ENCODE peak calls at places on chromosome 4, in five cellular contexts. U is effector memory CD8-positive, alpha-beta T cell; W is stimulated activated CD4-positive, alpha-beta T cell treated with anti-CD3 and anti-CD28 coated beads, Interleukin-4, amount 100 ng/mL, for 24 hours; R is astrocyte; E is IMR-90. M is an unnamed sample.

GRCh38 chr4:73777612-73778011 is 37.2 kb downstream of the CXCL8 start:
- DNase-seq in U (no peak), W (no peak), R (peak), E (peak), M (peak)

GRCh38 chr4:173753408-173753807 is 223.4 kb upstream of the HAND2 start:
- DNase-seq in U (no peak), W (no peak), R (no peak), E (no peak), M (no peak)

GRCh38 chr4:14264437-14264836 is 636.9 kb upstream of the BOD1L1 start:
- DNase-seq in U (no peak), W (no peak), R (no peak), E (peak), M (no peak)

GRCh38 chr4:38115601-38116000 is 155.4 kb downstream of the PTTG2 start:
- DNase-seq in U (no peak), W (no peak), R (no peak), E (no peak), M (no peak)

GRCh38 chr4:8891646-8892555 is 20.3 kb upstream of the HMX1 start:
- DNase-seq in U (no peak), W (no peak), R (no peak), E (no peak), M (no peak)

GRCh38 chr4:182189107-182189878 is 53.9 kb upstream of the TENM3 start:
- DNase-seq in U (no peak), W (no peak), R (peak), E (peak), M (peak)

GRCh38 chr4:3365326-3365725 is 72.5 kb downstream of the RGS12 start:
- DNase-seq in U (no peak), W (no peak), R (no peak), E (no peak), M (no peak)

GRCh38 chr4:24999392-25000104 is 31.2 kb downstream of the LGI2 start:
- DNase-seq in U (no peak), W (no peak), R (no peak), E (no peak), M (no peak)

GRCh38 chr4:3389186-3389878 is 52.4 kb upstream of the HGFAC start:
- DNase-seq in U (no peak), W (no peak), R (no peak), E (no peak), M (no peak)

GRCh38 chr4:10457255-10457801 is at the start of gene ZNF518B:
- DNase-seq in U (peak), W (peak), R (peak), E (peak), M (peak)

GRCh38 chr4:20496078-20496477 is 204.2 kb upstream of the PACRGL start:
- DNase-seq in U (no peak), W (no peak), R (no peak), E (peak), M (no peak)

GRCh38 chr4:89598602-89599001 is 238.4 kb downstream of the SNCA start:
- DNase-seq in U (no peak), W (no peak), R (no peak), E (peak), M (no peak)

GRCh38 chr4:5858020-5858769 is 34.7 kb downstream of the CRMP1 start:
- DNase-seq in U (no peak), W (no peak), R (no peak), E (no peak), M (no peak)

GRCh38 chr4:114780205-114780604 is 181.6 kb downstream of the UGT8 start:
- DNase-seq in U (no peak), W (no peak), R (peak), E (peak), M (peak)

GRCh38 chr4:169649545-169650226 is 29.3 kb downstream of the CLCN3 start:
- DNase-seq in U (no peak), W (no peak), R (peak), E (no peak), M (no peak)

GRCh38 chr4:186700746-186701145 is 22.9 kb downstream of the FAT1 start:
- DNase-seq in U (no peak), W (no peak), R (peak), E (peak), M (peak)

GRCh38 chr4:39480902-39481695 is 22.2 kb downstream of the LIAS start:
- DNase-seq in U (no peak), W (no peak), R (no peak), E (no peak), M (no peak)

GRCh38 chr4:149987330-149987751 is 90.9 kb upstream of the DCLK2 start:
- DNase-seq in U (no peak), W (no peak), R (no peak), E (no peak), M (no peak)

GRCh38 chr4:55543858-55544257 is 2.9 kb downstream of the CLOCK start:
- DNase-seq in U (no peak), W (no peak), R (no peak), E (peak), M (no peak)

GRCh38 chr4:162485486-162485885 is 321.7 kb upstream of the FSTL5 start:
- DNase-seq in U (no peak), W (no peak), R (peak), E (no peak), M (no peak)

GRCh38 chr4:2696423-2696822 is 59.7 kb downstream of the TNIP2 start:
- DNase-seq in U (no peak), W (no peak), R (no peak), E (no peak), M (no peak)

GRCh38 chr4:112449708-112450107 is 66.3 kb downstream of the NEUROG2 start:
- DNase-seq in U (no peak), W (no peak), R (no peak), E (no peak), M (no peak)

GRCh38 chr4:105619193-105619931 is 66.9 kb downstream of the ARHGEF38 start:
- DNase-seq in U (no peak), W (no peak), R (peak), E (no peak), M (no peak)

GRCh38 chr4:40199999-40200880 is 3.4 kb downstream of the RHOH start:
- DNase-seq in U (peak), W (peak), R (peak), E (peak), M (no peak)

GRCh38 chr4:186658657-186659056 is 65.0 kb downstream of the FAT1 start:
- DNase-seq in U (no peak), W (no peak), R (no peak), E (no peak), M (no peak)

GRCh38 chr4:99651811-99652545 is 5.7 kb downstream of the C4orf54 start:
- DNase-seq in U (no peak), W (no peak), R (no peak), E (no peak), M (no peak)

GRCh38 chr4:152956650-152957436 is 20.7 kb downstream of the FHDC1 start:
- DNase-seq in U (no peak), W (no peak), R (peak), E (peak), M (peak)

GRCh38 chr4:44016582-44017421 is 431.8 kb downstream of the KCTD8 start:
- DNase-seq in U (no peak), W (no peak), R (peak), E (peak), M (no peak)

GRCh38 chr4:182749768-182750167 is 167.4 kb downstream of the DCTD start:
- DNase-seq in U (no peak), W (no peak), R (no peak), E (peak), M (no peak)

GRCh38 chr4:169659736-169660670 is 39.6 kb downstream of the CLCN3 start:
- DNase-seq in U (peak), W (peak), R (peak), E (peak), M (peak)

GRCh38 chr4:110712486-110712885 is 89.6 kb upstream of the PITX2 start:
- DNase-seq in U (no peak), W (no peak), R (no peak), E (no peak), M (no peak)

GRCh38 chr4:7487998-7488671 is 53.4 kb upstream of the PSAPL1 start:
- DNase-seq in U (no peak), W (no peak), R (no peak), E (no peak), M (no peak)